ENCODE peak calls at places on chromosomes 2 and 18, in six cellular contexts. One of them, this sample, is unnamed.

GRCh38 chr2:224268441-224268840 is 133.5 kb downstream of the FAM124B start:
- DNase-seq in iris pigment epithelial cell: peak
- DNase-seq in uterus: no peak
- DNase-seq in left ventricle myocardium superior: no peak
- DNase-seq in mammary epithelial cell: peak
- DNase-seq in AG09309: no peak
- DNase-seq in this sample: no peak

GRCh38 chr2:157934684-157935377 is 58.7 kb upstream of the ACVR1 start:
- DNase-seq in mammary epithelial cell: no peak
- DNase-seq in iris pigment epithelial cell: no peak
- DNase-seq in AG09309: no peak
- DNase-seq in left ventricle myocardium superior: no peak
- DNase-seq in uterus: no peak
- DNase-seq in this sample: no peak

GRCh38 chr2:12603781-12604180 is 113.0 kb upstream of the TRIB2 start:
- DNase-seq in mammary epithelial cell: no peak
- DNase-seq in uterus: no peak
- DNase-seq in iris pigment epithelial cell: no peak
- DNase-seq in left ventricle myocardium superior: no peak
- DNase-seq in AG09309: no peak
- DNase-seq in this sample: no peak

GRCh38 chr18:22559414-22560282 is 141.9 kb upstream of the CTAGE1 start:
- DNase-seq in uterus: peak
- DNase-seq in mammary epithelial cell: peak
- DNase-seq in AG09309: no peak
- DNase-seq in left ventricle myocardium superior: peak
- DNase-seq in iris pigment epithelial cell: peak
- DNase-seq in this sample: peak

GRCh38 chr18:55406374-55407045 is 181.5 kb downstream of the TCF4 start:
- DNase-seq in left ventricle myocardium superior: no peak
- DNase-seq in AG09309: no peak
- DNase-seq in uterus: no peak
- DNase-seq in mammary epithelial cell: no peak
- DNase-seq in iris pigment epithelial cell: no peak
- DNase-seq in this sample: peak

GRCh38 chr2:117128471-117128870 is 686.0 kb upstream of the DDX18 start:
- DNase-seq in left ventricle myocardium superior: no peak
- DNase-seq in mammary epithelial cell: no peak
- DNase-seq in iris pigment epithelial cell: peak
- DNase-seq in AG09309: no peak
- DNase-seq in uterus: no peak
- DNase-seq in this sample: no peak

GRCh38 chr18:8942021-8942908 is 160.2 kb upstream of the NDUFV2 start:
- DNase-seq in uterus: no peak
- DNase-seq in iris pigment epithelial cell: no peak
- DNase-seq in left ventricle myocardium superior: no peak
- DNase-seq in AG09309: no peak
- DNase-seq in mammary epithelial cell: no peak
- DNase-seq in this sample: no peak

GRCh38 chr18:6482198-6482977 is 67.7 kb upstream of the L3MBTL4 start:
- DNase-seq in uterus: peak
- DNase-seq in iris pigment epithelial cell: peak
- DNase-seq in left ventricle myocardium superior: peak
- DNase-seq in AG09309: peak
- DNase-seq in mammary epithelial cell: peak
- DNase-seq in this sample: peak

GRCh38 chr2:26687785-26688184 is 4.7 kb upstream of the KCNK3 start:
- DNase-seq in uterus: no peak
- DNase-seq in AG09309: no peak
- DNase-seq in left ventricle myocardium superior: no peak
- DNase-seq in iris pigment epithelial cell: no peak
- DNase-seq in mammary epithelial cell: no peak
- DNase-seq in this sample: peak

GRCh38 chr2:237167038-237167437 is 81.3 kb downstream of the COPS8 start:
- DNase-seq in left ventricle myocardium superior: no peak
- DNase-seq in uterus: no peak
- DNase-seq in AG09309: no peak
- DNase-seq in mammary epithelial cell: no peak
- DNase-seq in iris pigment epithelial cell: no peak
- DNase-seq in this sample: no peak

GRCh38 chr18:76461148-76461547 is 33.9 kb downstream of the ZNF516 start:
- DNase-seq in iris pigment epithelial cell: no peak
- DNase-seq in left ventricle myocardium superior: no peak
- DNase-seq in mammary epithelial cell: no peak
- DNase-seq in uterus: no peak
- DNase-seq in AG09309: no peak
- DNase-seq in this sample: no peak

GRCh38 chr18:13987956-13988355 is 72.6 kb upstream of the MC2R start:
- DNase-seq in iris pigment epithelial cell: no peak
- DNase-seq in left ventricle myocardium superior: no peak
- DNase-seq in AG09309: no peak
- DNase-seq in mammary epithelial cell: no peak
- DNase-seq in uterus: no peak
- DNase-seq in this sample: no peak

GRCh38 chr18:77851798-77852197 is 602.1 kb downstream of the GALR1 start:
- DNase-seq in iris pigment epithelial cell: no peak
- DNase-seq in uterus: no peak
- DNase-seq in mammary epithelial cell: no peak
- DNase-seq in AG09309: no peak
- DNase-seq in left ventricle myocardium superior: no peak
- DNase-seq in this sample: peak

GRCh38 chr2:26875083-26875634 is 27.2 kb downstream of the DPYSL5 start:
- DNase-seq in mammary epithelial cell: no peak
- DNase-seq in iris pigment epithelial cell: no peak
- DNase-seq in uterus: no peak
- DNase-seq in AG09309: no peak
- DNase-seq in left ventricle myocardium superior: no peak
- DNase-seq in this sample: no peak

GRCh38 chr2:143357956-143358355 is 228.7 kb downstream of the ARHGAP15 start:
- DNase-seq in iris pigment epithelial cell: no peak
- DNase-seq in uterus: no peak
- DNase-seq in left ventricle myocardium superior: peak
- DNase-seq in mammary epithelial cell: no peak
- DNase-seq in AG09309: no peak
- DNase-seq in this sample: peak

GRCh38 chr2:98577313-98577712 is 31.0 kb downstream of the COA5 start:
- DNase-seq in uterus: no peak
- DNase-seq in AG09309: no peak
- DNase-seq in mammary epithelial cell: no peak
- DNase-seq in left ventricle myocardium superior: no peak
- DNase-seq in iris pigment epithelial cell: no peak
- DNase-seq in this sample: no peak

GRCh38 chr2:129936334-129936934 is 43.0 kb upstream of the RAB6C start:
- DNase-seq in iris pigment epithelial cell: no peak
- DNase-seq in AG09309: no peak
- DNase-seq in mammary epithelial cell: no peak
- DNase-seq in left ventricle myocardium superior: no peak
- DNase-seq in uterus: no peak
- DNase-seq in this sample: peak

GRCh38 chr2:79860233-79861058 is 347.6 kb downstream of the CTNNA2 start:
- DNase-seq in AG09309: no peak
- DNase-seq in uterus: no peak
- DNase-seq in mammary epithelial cell: no peak
- DNase-seq in iris pigment epithelial cell: peak
- DNase-seq in left ventricle myocardium superior: no peak
- DNase-seq in this sample: no peak

GRCh38 chr2:17517481-17518211 is 594 bp downstream of the RAD51AP2 start:
- DNase-seq in uterus: no peak
- DNase-seq in left ventricle myocardium superior: no peak
- DNase-seq in mammary epithelial cell: no peak
- DNase-seq in iris pigment epithelial cell: no peak
- DNase-seq in AG09309: no peak
- DNase-seq in this sample: no peak

GRCh38 chr2:55493220-55493619 is 26.3 kb upstream of the CFAP36 start:
- DNase-seq in AG09309: no peak
- DNase-seq in uterus: no peak
- DNase-seq in iris pigment epithelial cell: peak
- DNase-seq in left ventricle myocardium superior: no peak
- DNase-seq in mammary epithelial cell: peak
- DNase-seq in this sample: no peak

GRCh38 chr18:10230072-10230471 is 224.4 kb upstream of the APCDD1 start:
- DNase-seq in uterus: no peak
- DNase-seq in iris pigment epithelial cell: peak
- DNase-seq in AG09309: peak
- DNase-seq in left ventricle myocardium superior: no peak
- DNase-seq in mammary epithelial cell: peak
- DNase-seq in this sample: no peak